ENCODE peak calls at places on chromosomes 2 and 18, in five cellular contexts. C, Y, B, W and J are unnamed samples.

GRCh38 chr2:127039387-127040031 is 67.4 kb downstream of the BIN1 start:
- DNase-seq in C (no peak), Y (no peak), B (no peak), W (no peak), J (no peak)

GRCh38 chr18:21739604-21740473 is 753 bp upstream of the MIB1 start:
- DNase-seq in C (no peak), Y (no peak), B (no peak), W (no peak), J (no peak)

GRCh38 chr2:127453392-127454171 is 35.4 kb downstream of the PROC start:
- DNase-seq in C (peak; percentile 20), Y (no peak), B (no peak), W (peak; percentile 49), J (no peak)

GRCh38 chr18:7598167-7599062 is 31.3 kb downstream of the PTPRM start:
- DNase-seq in C (no peak), Y (no peak), B (no peak), W (no peak), J (no peak)

GRCh38 chr18:69720422-69720821 is 227.3 kb downstream of the CD226 start:
- DNase-seq in C (no peak), Y (no peak), B (no peak), W (no peak), J (no peak)

GRCh38 chr18:832085-832681 is 20.1 kb upstream of the YES1 start:
- DNase-seq in C (peak; percentile 49), Y (no peak), B (peak; percentile 29), W (peak; percentile 43), J (no peak)

GRCh38 chr2:105553538-105554196 is 154.8 kb upstream of the FHL2 start:
- DNase-seq in C (no peak), Y (no peak), B (no peak), W (no peak), J (no peak)

GRCh38 chr2:5064687-5065086 is 627.5 kb upstream of the SOX11 start:
- DNase-seq in C (no peak), Y (no peak), B (no peak), W (no peak), J (no peak)

GRCh38 chr2:56100791-56101312 is 82.9 kb upstream of the CCDC85A start:
- DNase-seq in C (no peak), Y (no peak), B (no peak), W (no peak), J (no peak)

DNA sequence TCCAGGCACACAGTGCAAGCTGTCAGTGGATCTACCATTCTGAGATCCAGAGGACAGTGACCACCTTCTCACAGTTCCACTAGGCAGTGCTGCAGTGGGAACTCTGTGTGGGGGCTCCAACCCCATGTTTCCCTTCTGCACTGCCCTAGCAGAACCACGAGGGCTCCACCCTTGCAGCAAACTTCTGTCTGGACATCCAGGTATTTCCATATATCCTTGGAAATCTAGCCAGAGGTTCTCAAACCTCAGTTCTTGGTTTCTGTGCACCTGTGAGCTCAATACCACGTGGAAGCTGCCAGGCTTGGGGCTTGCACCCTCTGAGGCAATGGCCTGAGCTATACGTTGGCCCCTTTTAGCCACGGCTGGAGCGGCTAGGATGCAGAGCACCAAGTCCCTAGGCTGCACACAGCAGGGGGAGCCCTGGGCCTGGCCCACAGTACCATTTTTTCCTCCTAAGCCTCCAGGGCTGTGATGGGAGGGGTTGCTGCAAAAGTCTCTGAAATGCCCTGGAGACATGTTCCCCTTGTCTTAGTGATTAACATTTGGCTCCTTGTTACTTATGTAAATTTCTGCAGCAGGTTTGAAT is 77.5 kb downstream of the MAP4K3 start:
- DNase-seq in C (no peak), Y (no peak), B (no peak), W (peak; percentile 14), J (no peak)
- H3K9me3 ChIP-seq in C (peaks cover 3% of the 10 kb centered on the region), Y (peaks cover 10% of the 10 kb centered on the region), B (peaks cover 30% of the 10 kb centered on the region), W (peaks cover 51% of the 10 kb centered on the region), J (peaks cover 13% of the 10 kb centered on the region)

GRCh38 chr18:11775436-11775835 is 75.8 kb upstream of the CHMP1B start:
- DNase-seq in C (no peak), Y (no peak), B (no peak), W (no peak), J (no peak)
- H3K9me3 ChIP-seq in C (no peaks in the 10 kb centered on the region), Y (no peaks in the 10 kb centered on the region), B (no peaks in the 10 kb centered on the region), W (no peaks in the 10 kb centered on the region), J (no peaks in the 10 kb centered on the region)

DNA sequence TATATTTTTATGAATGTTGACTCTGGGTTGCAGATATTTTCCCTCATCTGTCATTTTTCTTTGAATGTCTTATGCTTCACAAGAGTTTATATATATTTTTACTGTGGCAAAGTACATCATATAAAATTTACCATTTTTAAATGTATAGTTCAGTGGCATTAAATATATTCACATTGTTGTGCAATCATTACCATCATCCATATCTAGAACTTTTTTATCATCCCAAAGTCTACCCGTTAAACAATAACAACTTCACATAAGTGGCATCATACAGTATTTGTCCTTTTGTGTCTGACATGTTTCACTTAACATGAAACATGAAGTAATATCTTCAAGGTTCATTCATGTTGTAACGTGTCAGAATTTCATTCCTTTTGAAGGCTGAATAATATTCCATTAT is 24.5 kb downstream of the RAB3GAP1 start:
- DNase-seq in C (no peak), Y (no peak), B (no peak), W (no peak), J (no peak)
- H3K9me3 ChIP-seq in C (no peaks in the 10 kb centered on the region), Y (peaks cover 8% of the 10 kb centered on the region), B (peaks cover 18% of the 10 kb centered on the region), W (peaks cover 18% of the 10 kb centered on the region), J (no peaks in the 10 kb centered on the region)

GRCh38 chr2:119846021-119846420 is 86.3 kb downstream of the PTPN4 start:
- DNase-seq in C (no peak), Y (no peak), B (no peak), W (no peak), J (no peak)
- H3K9me3 ChIP-seq in C (no peaks in the 10 kb centered on the region), Y (no peaks in the 10 kb centered on the region), B (no peaks in the 10 kb centered on the region), W (no peaks in the 10 kb centered on the region), J (no peaks in the 10 kb centered on the region)

GRCh38 chr18:73060666-73061270 is 193.0 kb upstream of the NETO1 start:
- DNase-seq in C (no peak), Y (no peak), B (no peak), W (no peak), J (no peak)
- H3K9me3 ChIP-seq in C (no peaks in the 10 kb centered on the region), Y (no peaks in the 10 kb centered on the region), B (peaks cover 24% of the 10 kb centered on the region), W (no peaks in the 10 kb centered on the region), J (no peaks in the 10 kb centered on the region)

DNA sequence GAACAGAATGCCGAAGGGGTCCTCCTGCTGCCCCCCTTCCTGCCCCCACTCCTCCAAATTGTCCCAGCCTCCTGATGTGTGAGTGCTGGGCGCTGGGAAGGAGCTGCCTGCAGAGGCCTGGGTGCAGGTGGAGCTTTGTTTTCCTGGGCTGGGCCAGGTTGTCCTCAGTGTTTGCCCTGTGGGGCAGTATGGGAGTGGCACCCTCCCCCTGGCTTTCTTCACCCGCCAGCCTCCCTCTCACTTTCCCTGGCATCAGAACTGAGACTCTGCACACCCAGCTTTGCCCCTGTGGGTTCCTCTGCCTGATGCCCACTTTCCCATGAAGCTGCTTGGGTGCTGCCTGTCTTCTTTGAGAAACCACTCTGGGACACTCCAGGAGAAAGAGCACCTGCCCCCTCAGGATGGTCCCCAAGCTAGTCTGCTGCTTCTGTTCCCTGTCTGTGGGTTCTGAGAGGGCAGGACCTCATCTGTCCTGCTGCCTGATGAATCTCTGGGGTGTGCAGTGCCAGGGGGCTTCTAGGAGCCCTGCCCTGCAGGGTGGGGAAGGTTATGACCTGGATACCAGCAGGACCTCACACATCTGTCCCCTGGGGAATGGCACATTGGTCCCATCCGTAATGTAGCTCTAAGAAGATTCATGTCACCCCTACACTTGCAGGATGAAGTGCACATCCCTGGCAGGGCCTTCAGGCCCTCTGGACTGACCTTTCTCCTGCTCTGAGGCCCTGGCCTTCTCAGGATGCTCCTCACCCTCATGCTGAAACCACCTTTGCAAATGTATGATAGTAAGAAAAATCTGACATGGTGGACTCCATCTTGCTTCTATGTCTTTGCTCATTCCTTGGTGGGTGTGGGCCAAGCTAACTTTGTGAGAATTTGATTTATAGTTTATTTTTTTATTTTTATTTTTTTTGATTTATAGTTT is 146.8 kb upstream of the HS6ST1 start:
- DNase-seq in C (no peak), Y (no peak), B (no peak), W (no peak), J (no peak)
- H3K9me3 ChIP-seq in C (no peaks in the 10 kb centered on the region), Y (no peaks in the 10 kb centered on the region), B (peaks cover 15% of the 10 kb centered on the region), W (peaks cover 23% of the 10 kb centered on the region), J (peaks cover 6% of the 10 kb centered on the region)